ENCODE peak calls at places on chromosomes 7 and 10, in eight cellular contexts. One of them, this sample, is unnamed. For H3K4me1, the result is how much of the 10 kb centered on the place peaks cover.

GRCh38 chr7:114630186-114630824 is 215.7 kb downstream of the FOXP2 start:
- DNase-seq in stomach: no peak
- DNase-seq in upper lobe of left lung: no peak
- DNase-seq in uterus: no peak
- DNase-seq in body of pancreas: no peak
- DNase-seq in H1: no peak
- DNase-seq in spleen: no peak
- DNase-seq in transverse colon: no peak
- DNase-seq in this sample: no peak

GRCh38 chr7:142866361-142867096 is 11.7 kb downstream of the EPHB6 start:
- DNase-seq in transverse colon: peak
- DNase-seq in upper lobe of left lung: no peak
- DNase-seq in H1: peak
- DNase-seq in spleen: no peak
- DNase-seq in uterus: peak
- DNase-seq in body of pancreas: peak
- DNase-seq in stomach: peak
- DNase-seq in this sample: no peak

GRCh38 chr10:10271639-10272192 is 746.0 kb upstream of the CELF2 start:
- DNase-seq in upper lobe of left lung: no peak
- DNase-seq in body of pancreas: no peak
- DNase-seq in transverse colon: no peak
- DNase-seq in stomach: no peak
- DNase-seq in uterus: no peak
- DNase-seq in H1: no peak
- DNase-seq in spleen: no peak
- DNase-seq in this sample: no peak

GRCh38 chr10:127298396-127298795 is 102.0 kb upstream of the INSYN2A start:
- DNase-seq in stomach: peak
- DNase-seq in spleen: no peak
- DNase-seq in uterus: no peak
- DNase-seq in transverse colon: no peak
- DNase-seq in H1: no peak
- DNase-seq in body of pancreas: no peak
- DNase-seq in upper lobe of left lung: no peak
- DNase-seq in this sample: no peak

GRCh38 chr7:114508096-114508495 is 93.5 kb downstream of the FOXP2 start:
- DNase-seq in body of pancreas: no peak
- DNase-seq in upper lobe of left lung: no peak
- DNase-seq in uterus: no peak
- DNase-seq in H1: no peak
- DNase-seq in transverse colon: no peak
- DNase-seq in spleen: no peak
- DNase-seq in stomach: no peak
- DNase-seq in this sample: no peak

GRCh38 chr10:4447977-4448376 is 378.0 kb upstream of the AKR1E2 start:
- DNase-seq in H1: no peak
- DNase-seq in body of pancreas: no peak
- DNase-seq in upper lobe of left lung: no peak
- DNase-seq in stomach: no peak
- DNase-seq in spleen: no peak
- DNase-seq in transverse colon: no peak
- DNase-seq in uterus: no peak
- DNase-seq in this sample: no peak

GRCh38 chr10:3499120-3499519 is 285.9 kb downstream of the KLF6 start:
- DNase-seq in spleen: no peak
- DNase-seq in uterus: no peak
- DNase-seq in H1: no peak
- DNase-seq in upper lobe of left lung: no peak
- DNase-seq in stomach: no peak
- DNase-seq in body of pancreas: no peak
- DNase-seq in transverse colon: no peak
- DNase-seq in this sample: no peak

GRCh38 chr7:55309040-55309991 is 55.8 kb upstream of the LANCL2 start:
- DNase-seq in body of pancreas: peak
- DNase-seq in stomach: peak
- DNase-seq in uterus: no peak
- DNase-seq in transverse colon: peak
- DNase-seq in H1: no peak
- DNase-seq in spleen: peak
- DNase-seq in upper lobe of left lung: peak
- DNase-seq in this sample: no peak

GRCh38 chr7:40219917-40220316 is 85.1 kb downstream of the SUGCT start:
- DNase-seq in upper lobe of left lung: no peak
- DNase-seq in H1: no peak
- DNase-seq in transverse colon: no peak
- DNase-seq in stomach: no peak
- DNase-seq in spleen: no peak
- DNase-seq in body of pancreas: no peak
- DNase-seq in uterus: no peak
- DNase-seq in this sample: no peak

GRCh38 chr7:88795553-88795952 is at the start of gene TEX47:
- DNase-seq in H1: no peak
- DNase-seq in upper lobe of left lung: no peak
- DNase-seq in body of pancreas: no peak
- DNase-seq in transverse colon: no peak
- DNase-seq in uterus: no peak
- DNase-seq in spleen: no peak
- DNase-seq in stomach: no peak
- DNase-seq in this sample: no peak

GRCh38 chr7:124399941-124400340 is 365.7 kb downstream of the GPR37 start:
- DNase-seq in body of pancreas: no peak
- DNase-seq in H1: no peak
- DNase-seq in uterus: no peak
- DNase-seq in spleen: no peak
- DNase-seq in stomach: no peak
- DNase-seq in upper lobe of left lung: no peak
- DNase-seq in transverse colon: no peak
- DNase-seq in this sample: no peak

GRCh38 chr10:114552050-114552449 is 106.0 kb downstream of the ABLIM1 start:
- DNase-seq in upper lobe of left lung: no peak
- DNase-seq in transverse colon: no peak
- DNase-seq in uterus: no peak
- DNase-seq in spleen: no peak
- DNase-seq in H1: no peak
- DNase-seq in stomach: no peak
- DNase-seq in body of pancreas: no peak
- DNase-seq in this sample: no peak

GRCh38 chr10:16699435-16699834 is 117.8 kb downstream of the RSU1 start:
- DNase-seq in stomach: no peak
- DNase-seq in body of pancreas: no peak
- DNase-seq in uterus: no peak
- DNase-seq in upper lobe of left lung: no peak
- DNase-seq in transverse colon: no peak
- DNase-seq in H1: no peak
- DNase-seq in spleen: no peak
- DNase-seq in this sample: no peak

GRCh38 chr10:49071221-49071761 is 44.0 kb downstream of the VSTM4 start:
- DNase-seq in transverse colon: no peak
- DNase-seq in H1: peak
- DNase-seq in uterus: no peak
- DNase-seq in body of pancreas: no peak
- DNase-seq in stomach: no peak
- DNase-seq in spleen: peak
- DNase-seq in upper lobe of left lung: no peak
- DNase-seq in this sample: no peak

DNA sequence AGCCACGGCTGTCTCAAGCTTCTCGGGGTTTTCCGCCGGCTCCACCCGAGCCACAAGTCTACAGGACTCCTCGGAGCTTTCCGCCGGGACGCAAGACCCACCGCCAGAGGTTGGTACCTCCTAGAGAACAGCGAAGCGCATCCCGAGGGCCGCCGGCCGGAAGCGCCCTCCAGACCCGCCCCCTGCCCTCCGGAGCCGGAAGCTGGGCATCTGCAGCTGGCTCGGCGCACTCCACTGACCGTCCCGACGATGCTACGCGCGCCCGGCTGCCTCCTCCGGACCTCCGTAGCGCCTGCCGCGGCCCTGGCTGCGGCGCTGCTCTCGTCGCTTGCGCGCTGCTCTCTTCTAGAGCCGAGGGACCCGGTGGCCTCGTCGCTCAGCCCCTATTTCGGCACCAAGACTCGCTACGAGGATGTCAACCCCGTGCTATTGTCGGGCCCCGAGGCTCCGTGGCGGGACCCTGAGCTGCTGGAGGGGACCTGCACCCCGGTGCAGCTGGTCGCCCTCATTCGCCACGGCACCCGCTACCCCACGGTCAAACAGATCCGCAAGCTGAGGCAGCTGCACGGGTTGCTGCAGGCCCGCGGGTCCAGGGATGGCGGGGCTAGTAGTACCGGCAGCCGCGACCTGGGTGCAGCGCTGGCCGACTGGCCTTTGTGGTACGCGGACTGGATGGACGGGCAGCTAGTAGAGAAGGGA is at the start of gene MINPP1:
- DNase-seq in upper lobe of left lung: peak
- DNase-seq in stomach: peak
- DNase-seq in transverse colon: peak
- DNase-seq in body of pancreas: peak
- DNase-seq in uterus: peak
- DNase-seq in H1: peak
- DNase-seq in spleen: peak
- DNase-seq in this sample: peak
- TF ChIP-seq POLR2A in upper lobe of left lung: peak
- TF ChIP-seq POLR2A in stomach: no peak
- TF ChIP-seq POLR2A in transverse colon: peak
- TF ChIP-seq POLR2A in body of pancreas: no peak
- TF ChIP-seq POLR2A in uterus: peak
- TF ChIP-seq POLR2A in H1: peak
- TF ChIP-seq POLR2A in spleen: no peak
- TF ChIP-seq POLR2A in this sample: no peak

DNA sequence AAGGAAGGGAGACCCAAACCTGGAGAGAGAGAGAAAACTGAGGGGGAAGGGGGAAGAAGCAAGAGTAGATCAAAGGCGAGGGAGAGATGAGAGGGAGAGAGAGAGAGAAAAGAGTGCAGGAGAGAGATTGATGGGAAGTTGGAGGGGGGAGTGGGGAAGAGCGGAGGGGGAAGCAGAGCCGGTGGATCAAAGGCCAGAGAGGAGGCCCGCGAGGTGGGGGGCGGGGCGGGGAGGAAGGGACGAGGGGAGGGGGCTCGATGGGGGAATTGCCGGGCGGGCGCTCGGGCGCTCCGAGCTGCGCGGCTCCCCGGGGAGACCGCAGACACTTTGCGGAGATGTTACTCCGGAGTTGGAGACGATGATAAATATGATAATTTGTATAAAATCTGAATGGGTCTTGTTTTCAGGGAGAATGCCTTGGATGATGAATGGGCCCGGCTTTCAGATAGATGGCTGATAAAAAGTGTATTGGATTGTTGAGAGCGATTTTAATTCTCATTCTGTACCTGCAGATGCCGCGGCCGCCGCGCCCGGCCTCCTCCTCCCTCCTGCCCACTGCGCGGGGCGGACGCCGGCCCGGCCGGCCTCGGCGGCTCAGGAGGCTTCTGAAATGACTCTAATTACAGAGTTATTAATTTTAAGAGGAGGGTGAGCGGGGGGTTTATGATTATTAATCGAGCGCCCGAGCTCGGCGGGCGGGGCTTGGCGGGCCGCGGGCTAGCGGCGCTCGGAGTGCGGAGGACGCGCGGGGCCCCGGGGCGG is 21.4 kb upstream of the PAX2 start:
- DNase-seq in stomach: no peak
- DNase-seq in H1: peak
- DNase-seq in upper lobe of left lung: no peak
- DNase-seq in transverse colon: no peak
- DNase-seq in spleen: peak
- DNase-seq in body of pancreas: no peak
- DNase-seq in uterus: no peak
- DNase-seq in this sample: no peak
- H3K4me3 ChIP-seq in stomach: no peak
- H3K4me3 ChIP-seq in H1: peak
- H3K4me3 ChIP-seq in upper lobe of left lung: no peak
- H3K4me3 ChIP-seq in transverse colon: no peak
- H3K4me3 ChIP-seq in spleen: no peak
- H3K4me3 ChIP-seq in body of pancreas: no peak
- H3K4me3 ChIP-seq in uterus: no peak
- H3K4me3 ChIP-seq in this sample: no peak

GRCh38 chr10:103692421-103693069 is 162.8 kb downstream of the SH3PXD2A start:
- DNase-seq in uterus: no peak
- DNase-seq in H1: peak
- DNase-seq in spleen: no peak
- DNase-seq in stomach: no peak
- DNase-seq in upper lobe of left lung: no peak
- DNase-seq in transverse colon: peak
- DNase-seq in body of pancreas: no peak
- DNase-seq in this sample: no peak

GRCh38 chr10:103691723-103692380 is 163.5 kb downstream of the SH3PXD2A start:
- DNase-seq in body of pancreas: no peak
- DNase-seq in upper lobe of left lung: no peak
- DNase-seq in spleen: no peak
- DNase-seq in stomach: no peak
- DNase-seq in uterus: no peak
- DNase-seq in H1: no peak
- DNase-seq in transverse colon: no peak
- DNase-seq in this sample: no peak

GRCh38 chr10:103693070-103693811 is 162.1 kb downstream of the SH3PXD2A start:
- DNase-seq in transverse colon: peak
- DNase-seq in uterus: no peak
- DNase-seq in body of pancreas: no peak
- DNase-seq in upper lobe of left lung: no peak
- DNase-seq in H1: peak
- DNase-seq in stomach: no peak
- DNase-seq in spleen: no peak
- DNase-seq in this sample: no peak

GRCh38 chr10:103695584-103696005 is 159.8 kb downstream of the SH3PXD2A start:
- DNase-seq in H1: no peak
- DNase-seq in upper lobe of left lung: peak
- DNase-seq in body of pancreas: no peak
- DNase-seq in transverse colon: peak
- DNase-seq in stomach: no peak
- DNase-seq in uterus: no peak
- DNase-seq in spleen: no peak
- DNase-seq in this sample: peak

DNA sequence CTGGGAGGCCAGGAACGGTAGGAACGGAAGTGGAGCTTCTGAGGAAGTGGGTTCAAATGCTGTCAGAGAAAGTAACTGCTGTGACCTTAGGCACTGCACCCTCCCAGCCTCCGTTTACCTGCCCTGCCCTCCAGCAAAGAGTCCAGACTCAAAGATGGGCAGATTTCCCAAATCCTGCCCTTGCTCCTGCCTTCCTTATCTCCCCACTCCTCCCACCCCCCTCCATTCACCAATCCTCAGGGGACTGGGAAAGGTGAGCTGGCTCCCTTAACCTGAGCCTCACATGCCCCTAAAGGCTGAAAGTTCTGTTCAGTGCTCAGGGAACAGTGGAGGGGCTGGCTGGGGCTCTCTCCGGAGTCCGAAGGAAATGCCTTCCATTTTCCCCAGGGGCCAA is 161.6 kb downstream of the SH3PXD2A start:
- DNase-seq in transverse colon: no peak
- DNase-seq in spleen: no peak
- DNase-seq in H1: no peak
- DNase-seq in uterus: no peak
- DNase-seq in upper lobe of left lung: no peak
- DNase-seq in stomach: no peak
- DNase-seq in body of pancreas: no peak
- DNase-seq in this sample: no peak
- H3K4me1 ChIP-seq in transverse colon: under half
- H3K4me1 ChIP-seq in spleen: under half
- H3K4me1 ChIP-seq in H1: under half
- H3K4me1 ChIP-seq in uterus: under half
- H3K4me1 ChIP-seq in upper lobe of left lung: under half
- H3K4me1 ChIP-seq in stomach: under half
- H3K4me1 ChIP-seq in body of pancreas: under half
- H3K4me1 ChIP-seq in this sample: half or more

GRCh38 chr10:79331709-79332108 is 15.6 kb upstream of the PPIF start:
- DNase-seq in spleen: peak
- DNase-seq in body of pancreas: peak
- DNase-seq in H1: no peak
- DNase-seq in stomach: no peak
- DNase-seq in upper lobe of left lung: peak
- DNase-seq in transverse colon: no peak
- DNase-seq in uterus: no peak
- DNase-seq in this sample: no peak
- TF ChIP-seq POLR2A in spleen: no peak
- TF ChIP-seq POLR2A in body of pancreas: no peak
- TF ChIP-seq POLR2A in H1: no peak
- TF ChIP-seq POLR2A in stomach: no peak
- TF ChIP-seq POLR2A in upper lobe of left lung: no peak
- TF ChIP-seq POLR2A in transverse colon: no peak
- TF ChIP-seq POLR2A in uterus: no peak
- TF ChIP-seq POLR2A in this sample: no peak

This sample was measured in tibial nerve.